ENCODE peak calls at places on chromosomes 6 and 20, in four cellular contexts. Z is IMR-90, A is H1, D is mesendoderm. J is an unnamed sample.

GRCh38 chr6:149694926-149695325 is 23.0 kb downstream of the LATS1 start:
- DNase-seq in Z (no peak), A (no peak), D (no peak), J (no peak)

GRCh38 chr6:128410584-128410983 is 109.8 kb downstream of the PTPRK start:
- DNase-seq in Z (no peak), A (no peak), D (no peak), J (no peak)

GRCh38 chr20:10388571-10388970 is 45.5 kb downstream of the MKKS start:
- DNase-seq in Z (no peak), A (no peak), D (no peak), J (no peak)

GRCh38 chr6:105259912-105260889 is 80.4 kb upstream of the POPDC3 start:
- DNase-seq in Z (no peak), A (no peak), D (peak), J (no peak)

GRCh38 chr6:117200067-117200466 is 65.3 kb upstream of the VGLL2 start:
- DNase-seq in Z (no peak), A (no peak), D (no peak), J (no peak)

GRCh38 chr6:111088668-111089003 is 1.3 kb downstream of the SLC16A10 start:
- DNase-seq in Z (no peak), A (no peak), D (no peak), J (no peak)

GRCh38 chr6:135910943-135911618 is 59.6 kb downstream of the PDE7B start:
- DNase-seq in Z (no peak), A (no peak), D (no peak), J (no peak)

GRCh38 chr20:49674383-49675352 is 39.0 kb downstream of the B4GALT5 start:
- DNase-seq in Z (peak), A (no peak), D (peak), J (no peak)

GRCh38 chr20:50918403-50918802 is 12.8 kb downstream of the ADNP start:
- DNase-seq in Z (peak), A (no peak), D (no peak), J (no peak)

GRCh38 chr6:150902142-150902800 is 36.8 kb downstream of the MTHFD1L start:
- DNase-seq in Z (no peak), A (no peak), D (peak), J (no peak)

GRCh38 chr6:143125896-143126573 is 65.3 kb downstream of the AIG1 start:
- DNase-seq in Z (no peak), A (no peak), D (peak), J (no peak)

GRCh38 chr6:168155193-168155592 is 76.2 kb upstream of the FRMD1 start:
- DNase-seq in Z (peak), A (no peak), D (no peak), J (no peak)

GRCh38 chr20:63432577-63433061 is 39.8 kb downstream of the KCNQ2 start:
- DNase-seq in Z (no peak), A (no peak), D (peak), J (peak)

GRCh38 chr20:20456736-20457135 is 88.8 kb downstream of the INSM1 start:
- DNase-seq in Z (no peak), A (no peak), D (no peak), J (no peak)

GRCh38 chr6:108113557-108114519 is 39.3 kb upstream of the OSTM1 start:
- DNase-seq in Z (peak), A (no peak), D (peak), J (peak)

GRCh38 chr20:63054695-63055240 is 48.0 kb upstream of the BHLHE23 start:
- DNase-seq in Z (no peak), A (no peak), D (no peak), J (peak)

GRCh38 chr20:57813870-57814269 is 104.1 kb upstream of the PMEPA1 start:
- DNase-seq in Z (no peak), A (no peak), D (no peak), J (no peak)

GRCh38 chr20:63196756-63197470 is 19.0 kb downstream of the YTHDF1 start:
- DNase-seq in Z (no peak), A (no peak), D (no peak), J (no peak)

GRCh38 chr6:132499757-132500156 is 13.2 kb downstream of the STX7 start:
- DNase-seq in Z (no peak), A (no peak), D (no peak), J (no peak)

GRCh38 chr6:35922139-35922554 is 1.2 kb upstream of the SRPK1 start:
- DNase-seq in Z (no peak), A (no peak), D (no peak), J (no peak)

GRCh38 chr6:139349464-139350020 is 24.9 kb downstream of the CITED2 start:
- DNase-seq in Z (no peak), A (no peak), D (no peak), J (no peak)

GRCh38 chr6:3813150-3813780 is 35.9 kb upstream of the FAM50B start:
- DNase-seq in Z (peak), A (no peak), D (no peak), J (no peak)

GRCh38 chr6:2791124-2792050 is 26.2 kb downstream of the WRNIP1 start:
- DNase-seq in Z (peak), A (no peak), D (peak), J (peak)

GRCh38 chr6:112249489-112249888 is 4.9 kb downstream of the LAMA4 start:
- DNase-seq in Z (peak), A (no peak), D (no peak), J (no peak)

GRCh38 chr20:50521709-50522674 is 11.8 kb downstream of the PTPN1 start:
- DNase-seq in Z (no peak), A (no peak), D (no peak), J (no peak)

GRCh38 chr6:13866291-13866690 is 51.9 kb upstream of the MCUR1 start:
- DNase-seq in Z (no peak), A (no peak), D (no peak), J (no peak)

GRCh38 chr20:21096321-21097043 is 9.7 kb downstream of the LINC00237 start:
- DNase-seq in Z (peak), A (no peak), D (peak), J (peak)

GRCh38 chr6:4612636-4613171 is 163.5 kb upstream of the CDYL start:
- DNase-seq in Z (peak), A (no peak), D (no peak), J (no peak)

GRCh38 chr20:13333793-13334192 is 112.7 kb downstream of the ISM1 start:
- DNase-seq in Z (peak), A (no peak), D (no peak), J (no peak)

GRCh38 chr6:138526822-138527235 is 27.5 kb upstream of the NHSL1 start:
- DNase-seq in Z (no peak), A (no peak), D (no peak), J (no peak)

GRCh38 chr6:20797597-20797996 is 263.3 kb downstream of the CDKAL1 start:
- DNase-seq in Z (no peak), A (no peak), D (no peak), J (no peak)

GRCh38 chr6:144878577-144878976 is 593.4 kb downstream of the UTRN start:
- DNase-seq in Z (no peak), A (no peak), D (peak), J (no peak)

GRCh38 chr6:141830530-141830929 is 302.2 kb upstream of the GJE1 start:
- DNase-seq in Z (no peak), A (no peak), D (no peak), J (no peak)

GRCh38 chr6:9408718-9409117 is 973.4 kb upstream of the SLC35B3 start:
- DNase-seq in Z (peak), A (no peak), D (no peak), J (no peak)

GRCh38 chr20:35972445-35972844 is 4.1 kb downstream of the CNBD2 start:
- DNase-seq in Z (no peak), A (no peak), D (no peak), J (no peak)

GRCh38 chr6:18395177-18395850 is 8.2 kb downstream of the RNF144B start:
- DNase-seq in Z (no peak), A (peak), D (peak), J (peak)

DNA sequence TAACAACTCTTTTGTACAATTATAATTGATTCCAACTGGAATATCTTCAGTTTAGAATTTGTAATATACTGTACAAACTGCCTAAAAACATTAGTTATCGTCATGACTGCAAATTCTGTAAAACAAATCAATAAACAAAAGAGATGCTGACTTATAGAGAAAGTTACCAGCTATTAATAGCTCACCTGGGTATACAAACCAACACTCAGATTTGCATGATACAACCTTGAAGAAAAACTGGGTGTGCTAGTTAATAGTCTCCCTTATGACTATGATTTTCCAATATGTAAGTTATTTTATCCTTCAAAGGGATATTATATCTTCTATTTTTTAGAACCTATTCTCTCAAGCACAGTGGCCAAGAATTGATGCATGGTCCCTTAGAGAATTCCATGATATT is 698.5 kb downstream of the FRK start:
- DNase-seq in Z (no peak), A (no peak), D (no peak), J (no peak)
- H4K5ac ChIP-seq in Z (no peak), A (no peak), D (no peak), J (no peak)

GRCh38 chr20:5127204-5127858 is 523 bp downstream of the CDS2 start:
- DNase-seq in Z (peak), A (no peak), D (peak), J (peak)
- H3K23ac ChIP-seq in Z (peak), A (no peak), D (peak), J (no peak)

GRCh38 chr6:26332408-26332807 is 32.6 kb upstream of the BTN3A2 start:
- DNase-seq in Z (no peak), A (no peak), D (no peak), J (no peak)
- H4K5ac ChIP-seq in Z (no peak), A (no peak), D (no peak), J (no peak)

DNA sequence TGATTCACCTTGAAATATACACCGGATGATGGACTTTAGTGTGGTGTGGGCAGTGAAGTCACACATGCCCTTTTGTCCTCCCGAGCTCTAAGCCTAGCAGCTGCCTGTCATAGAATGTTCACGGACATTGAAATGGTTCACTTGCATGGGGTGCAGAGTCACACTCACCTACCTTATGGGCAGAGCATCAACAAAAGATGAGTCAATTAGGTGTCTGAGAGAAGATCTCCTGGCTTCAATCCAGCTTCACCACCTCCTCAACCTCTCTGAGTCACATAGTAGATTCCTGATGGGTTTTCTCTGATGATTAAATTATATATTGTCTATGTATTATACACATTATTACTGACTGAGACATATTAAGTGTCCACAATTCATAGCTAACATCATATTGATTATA is 48.1 kb upstream of the HLA-E start:
- DNase-seq in Z (no peak), A (no peak), D (no peak), J (no peak)
- H3K23ac ChIP-seq in Z (no peak), A (no peak), D (no peak), J (no peak)

DNA sequence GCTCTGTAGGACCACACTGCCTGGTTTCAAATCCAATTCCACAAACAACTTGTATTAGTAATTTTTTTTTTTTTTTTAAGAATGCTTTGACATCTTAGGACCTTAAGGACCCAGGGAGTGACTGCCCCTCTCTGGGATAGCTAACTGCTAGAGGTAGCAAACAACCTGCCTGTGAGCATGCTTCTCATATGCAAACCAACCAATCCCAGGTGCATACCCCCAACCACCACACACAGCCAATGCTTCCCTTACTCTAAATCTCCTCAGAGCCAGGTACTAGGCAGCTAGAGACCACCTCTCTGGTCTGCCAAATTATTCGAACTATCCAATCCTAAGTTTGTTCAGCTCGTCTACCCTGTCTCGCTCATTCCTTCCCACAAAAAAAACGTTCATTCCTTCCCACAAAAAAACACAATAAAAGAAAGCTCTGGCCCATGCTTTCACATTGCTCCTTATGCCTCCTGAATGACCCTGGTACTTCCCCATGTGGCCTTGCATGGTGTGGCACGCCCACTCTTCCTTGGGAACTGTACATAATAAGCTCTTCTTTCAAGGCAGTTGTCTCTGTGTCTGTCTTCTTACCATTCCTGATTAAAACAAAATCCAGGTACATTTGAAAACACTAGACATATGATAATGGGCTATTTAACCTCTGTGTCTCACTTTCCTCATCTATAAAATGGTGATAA is 6.4 kb downstream of the SERAC1 start:
- DNase-seq in Z (no peak), A (no peak), D (peak), J (peak)
- H4K5ac ChIP-seq in Z (no peak), A (no peak), D (no peak), J (no peak)

GRCh38 chr6:34223964-34224940 is 12.4 kb upstream of the HMGA1 start:
- DNase-seq in Z (peak), A (no peak), D (peak), J (peak)

GRCh38 chr6:34226066-34226465 is 10.6 kb upstream of the HMGA1 start:
- DNase-seq in Z (no peak), A (no peak), D (no peak), J (no peak)

GRCh38 chr6:34223381-34223963 is 13.2 kb upstream of the HMGA1 start:
- DNase-seq in Z (no peak), A (no peak), D (no peak), J (no peak)

GRCh38 chr6:34226731-34227586 is 9.7 kb upstream of the HMGA1 start:
- DNase-seq in Z (no peak), A (no peak), D (peak), J (peak)

GRCh38 chr6:34225551-34225950 is 11.1 kb upstream of the HMGA1 start:
- DNase-seq in Z (no peak), A (no peak), D (no peak), J (no peak)
- H3K23ac ChIP-seq in Z (no peak), A (no peak), D (no peak), J (no peak)

GRCh38 chr6:109626311-109626710 is 64.7 kb downstream of the AK9 start:
- DNase-seq in Z (no peak), A (no peak), D (no peak), J (no peak)
- H4K5ac ChIP-seq in Z (no peak), A (no peak), D (no peak), J (no peak)